ENCODE peak calls at places on chromosomes 13 and 19, in seven cellular contexts. Q, M, W, N, K, A and E are unnamed samples.

GRCh38 chr13:106036870-106037269 is 498.6 kb downstream of the EFNB2 start:
- DNase-seq in M (no peak), N (no peak), W (peak; percentile 24), Q (no peak), K (no peak), A (no peak), E (no peak)

GRCh38 chr13:109945206-109945960 is 159.0 kb upstream of the IRS2 start:
- DNase-seq in A (no peak), M (peak; percentile 3), W (no peak), K (no peak), N (peak; percentile 78), Q (peak; percentile 75), E (no peak)

GRCh38 chr13:70391678-70392077 is 283.4 kb upstream of the KLHL1 start:
- DNase-seq in K (no peak), N (no peak), Q (no peak), A (no peak), M (no peak), W (no peak), E (no peak)

GRCh38 chr19:11296264-11296663 is 304 bp downstream of the TSPAN16 start:
- DNase-seq in K (no peak), M (no peak), N (no peak), Q (peak; percentile 83), W (no peak), A (no peak), E (no peak)

GRCh38 chr19:11196406-11197287 is 698 bp downstream of the KANK2 start:
- DNase-seq in M (no peak), Q (peak; percentile 50), A (no peak), W (peak; percentile 56), N (no peak), K (no peak), E (no peak)

GRCh38 chr19:34502582-34503545 is 21.3 kb downstream of the WTIP start:
- DNase-seq in K (no peak), N (no peak), A (no peak), W (peak; percentile 4), M (no peak), Q (no peak), E (no peak)

GRCh38 chr13:43511260-43511970 is 275.4 kb downstream of the ENOX1 start:
- DNase-seq in M (no peak), Q (no peak), K (no peak), N (no peak), A (no peak), W (no peak), E (no peak)

GRCh38 chr19:56119585-56119978 is 1.5 kb downstream of the ZNF787 start:
- DNase-seq in W (no peak), A (no peak), K (no peak), N (no peak), Q (no peak), M (no peak), E (no peak)

GRCh38 chr13:113784645-113785024 is 25.6 kb downstream of the TMEM255B start:
- DNase-seq in Q (no peak), M (no peak), A (no peak), W (no peak), N (no peak), K (no peak), E (no peak)

GRCh38 chr13:74258951-74259350 is 124.7 kb upstream of the KLF12 start:
- DNase-seq in W (no peak), A (no peak), Q (no peak), M (no peak), N (no peak), K (no peak), E (no peak)

GRCh38 chr13:35923347-35923746 is 207.8 kb downstream of the DCLK1 start:
- DNase-seq in M (peak; percentile 49), K (no peak), A (no peak), W (no peak), N (no peak), Q (peak; percentile 56), E (no peak)

GRCh38 chr19:50333235-50333736 is 4.1 kb upstream of the KCNC3 start:
- DNase-seq in W (peak; percentile 94), Q (peak; percentile 92), K (peak; percentile 45), M (peak; percentile 51), N (no peak), A (peak; percentile 52), E (peak; percentile 86)

GRCh38 chr19:41877916-41878905 is 1.1 kb downstream of the CD79A start:
- DNase-seq in W (no peak), K (no peak), A (no peak), N (no peak), M (no peak), Q (no peak), E (peak; percentile 77)

GRCh38 chr19:55197531-55197930 is 11.8 kb downstream of the PTPRH start:
- DNase-seq in M (no peak), A (no peak), K (no peak), N (no peak), W (no peak), Q (no peak), E (no peak)

GRCh38 chr19:49690656-49691242 is at the start of gene CPT1C:
- DNase-seq in Q (peak; percentile 83), M (peak; percentile 48), K (peak; percentile 47), W (peak; percentile 93), A (no peak), N (no peak), E (peak; percentile 73)

DNA sequence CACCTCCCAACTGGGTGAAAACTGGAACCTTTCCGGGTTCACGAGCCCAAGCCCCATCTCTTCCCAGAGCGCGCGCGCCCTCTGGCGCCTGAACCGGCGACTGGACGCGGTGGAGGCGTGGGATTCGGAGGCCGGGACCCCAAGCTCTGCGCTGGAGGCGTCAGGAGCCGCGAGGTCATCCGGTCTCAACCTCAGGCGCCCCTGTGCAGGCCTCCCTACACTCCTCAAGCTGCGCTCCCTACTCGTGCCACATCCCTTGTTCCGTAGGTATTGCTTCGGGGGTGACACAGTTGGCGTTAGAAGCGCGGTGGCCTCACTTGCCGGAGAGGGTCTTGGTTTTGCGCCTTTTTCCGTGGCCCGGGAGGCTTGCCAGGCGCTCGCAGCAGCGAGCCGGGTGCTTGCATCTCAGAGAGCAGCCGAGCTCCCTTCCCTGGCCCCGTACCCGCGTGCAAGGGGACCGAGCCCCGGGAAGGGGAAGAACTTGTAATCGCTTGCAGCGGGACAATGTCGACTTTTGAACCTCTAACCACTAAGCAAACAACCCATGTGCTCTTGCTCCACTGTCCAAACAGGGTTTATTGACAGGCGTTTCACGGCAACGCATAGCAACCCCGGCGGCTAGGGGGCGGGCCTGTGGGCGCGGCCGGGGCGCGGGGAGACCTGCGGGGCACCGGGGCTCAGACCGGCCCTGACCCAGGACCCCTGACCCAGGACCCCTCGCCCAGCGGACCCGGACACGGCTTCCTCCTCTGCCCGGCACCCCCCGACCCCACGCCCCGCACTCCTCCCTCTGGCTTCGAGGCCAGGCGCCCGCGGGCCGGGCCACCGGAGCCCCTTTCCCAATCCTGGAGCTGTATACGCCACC is 8.5 kb downstream of the CDX2 start:
- DNase-seq in M (no peak), K (no peak), N (no peak), W (peak; percentile 89), Q (peak; percentile 41), A (no peak), E (peak; percentile 73)
- TF ChIP-seq CTCF in M (peak; percentile 30), K (peak; percentile 27), N (peak; percentile 39), W (peak; percentile 55), Q (peak; percentile 45), A (peak; percentile 47), E (peak; percentile 82)

GRCh38 chr19:13905634-13906524 is at the start of the genes BRME1 and CC2D1A:
- DNase-seq in K (peak; percentile 80), M (peak; percentile 33), A (peak; percentile 53), N (no peak), Q (peak; percentile 87), W (peak; percentile 96), E (peak; percentile 99)

GRCh38 chr19:13899393-13899792 is 6.5 kb downstream of the BRME1 start:
- DNase-seq in N (no peak), K (no peak), A (no peak), Q (no peak), W (no peak), M (no peak), E (no peak)

GRCh38 chr19:13906525-13906904 is 514 bp downstream of the CC2D1A start:
- DNase-seq in K (no peak), Q (no peak), N (no peak), M (no peak), W (no peak), A (no peak), E (no peak)

GRCh38 chr19:13899912-13900584 is 5.9 kb downstream of the BRME1 start:
- DNase-seq in Q (no peak), N (no peak), K (peak; percentile 52), W (no peak), A (no peak), M (no peak), E (no peak)

DNA sequence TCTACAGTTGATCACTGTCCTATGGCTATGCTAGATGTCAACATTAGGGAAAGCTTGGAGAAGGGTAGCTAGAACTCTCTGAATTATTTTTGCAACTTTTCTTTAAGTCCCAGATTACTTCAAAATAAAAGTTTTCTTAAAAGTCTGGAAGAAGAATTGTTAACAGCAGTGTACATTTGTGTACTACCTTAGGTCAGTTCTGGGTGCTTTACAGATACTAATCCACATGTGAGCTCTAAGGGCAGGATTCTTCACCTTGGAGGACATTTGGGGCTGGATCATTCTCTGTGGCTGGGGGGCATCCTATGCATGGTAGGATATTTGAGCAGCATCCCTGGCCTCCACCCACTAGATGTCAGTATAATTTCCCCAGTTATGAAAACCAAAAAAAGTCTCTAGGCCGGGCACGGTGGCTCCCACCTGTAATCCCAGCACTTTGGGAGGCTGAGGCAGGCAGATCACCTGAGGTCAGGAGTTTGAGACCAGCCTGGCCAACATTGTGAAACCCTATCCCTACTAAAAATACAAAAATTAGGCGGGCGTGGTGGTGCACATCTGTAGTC is 2.8 kb downstream of the BRME1 start:
- DNase-seq in K (no peak), A (no peak), W (no peak), N (no peak), Q (peak; percentile 15), M (no peak), E (peak; percentile 50)
- TF ChIP-seq CTCF in K (peak; percentile 28), A (no peak), W (no peak), N (peak; percentile 37), Q (peak; percentile 38), M (peak; percentile 28), E (peak; percentile 22)

GRCh38 chr19:38512277-38512676 is 78.8 kb downstream of the RYR1 start:
- DNase-seq in K (no peak), Q (no peak), N (no peak), A (no peak), M (no peak), W (no peak), E (no peak)
- TF ChIP-seq CTCF in K (no peak), Q (no peak), N (no peak), A (no peak), M (no peak), W (no peak), E (no peak)

DNA sequence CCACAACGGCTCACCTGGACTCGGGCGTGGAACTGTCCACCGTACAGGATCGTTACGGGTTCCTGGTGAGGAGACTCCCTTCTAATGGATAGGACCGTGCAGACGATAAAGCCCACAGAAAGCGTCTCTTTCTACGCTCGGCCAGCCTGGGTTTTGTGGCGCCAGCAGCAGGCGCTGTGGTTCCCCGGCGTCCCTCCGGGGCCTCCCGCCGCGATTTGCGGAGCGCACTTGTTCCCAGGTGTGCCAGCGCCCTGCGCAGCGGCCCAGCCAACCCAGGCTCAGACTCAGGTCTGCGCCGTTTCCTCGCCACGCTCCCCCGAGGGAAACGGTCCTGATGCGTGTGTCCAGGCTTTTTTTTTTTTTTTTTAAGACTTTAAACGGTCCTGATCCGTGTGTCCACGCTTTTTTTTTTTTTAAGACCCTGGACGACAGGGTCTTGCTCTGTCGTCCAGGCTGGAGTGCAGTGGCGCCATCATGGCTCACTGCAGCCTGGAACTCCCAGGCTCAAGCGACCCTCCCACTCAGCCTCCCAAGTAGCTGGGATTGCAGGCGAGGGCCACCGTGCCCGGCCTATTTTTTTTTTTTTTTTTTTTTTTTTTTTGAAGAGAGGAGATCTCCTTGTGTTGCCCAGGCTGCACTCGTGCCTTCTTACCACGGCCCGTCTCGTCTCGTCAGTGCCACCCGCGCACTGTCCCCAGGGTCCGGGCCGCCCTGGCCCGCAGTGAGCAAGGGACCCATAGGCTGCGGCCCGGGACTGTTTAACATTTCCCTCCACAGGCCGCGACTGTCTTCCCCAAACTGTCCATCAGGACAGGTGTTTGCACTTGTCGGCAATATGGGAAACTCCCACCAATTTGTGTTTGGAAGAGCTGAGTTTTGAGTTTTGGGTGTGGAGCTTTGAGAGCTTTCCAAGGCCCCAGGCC is 23.8 kb downstream of the GJA3 start:
- DNase-seq in Q (peak; percentile 25), W (peak; percentile 77), A (no peak), M (no peak), N (no peak), K (no peak), E (peak; percentile 73)
- TF ChIP-seq CTCF in Q (peak; percentile 51), W (no peak), A (peak; percentile 32), M (peak; percentile 32), N (peak; percentile 56), K (peak; percentile 19), E (peak; percentile 49)